ENCODE peak calls at places on chromosomes 4 and X, in four cellular contexts. S is naive thymus-derived CD4-positive, alpha-beta T cell; H is AG04450; D is thyroid gland. Z is an unnamed sample.

GRCh38 chr4:125315571-125316390 is 1.0 kb downstream of the FAT4 start:
- DNase-seq in S (no peak), H (no peak), D (peak; percentile 57), Z (peak; percentile 58)

GRCh38 chrX:121642415-121642814 is 595.0 kb downstream of the GLUD2 start:
- DNase-seq in S (no peak), H (no peak), D (no peak), Z (no peak)

GRCh38 chr4:3321295-3321889 is 28.6 kb downstream of the RGS12 start:
- DNase-seq in S (no peak), H (no peak), D (no peak), Z (peak; percentile 79)

GRCh38 chr4:95204873-95205272 is 343.9 kb downstream of the UNC5C start:
- DNase-seq in S (no peak), H (no peak), D (no peak), Z (no peak)

GRCh38 chr4:147644471-147644870 is 27.3 kb downstream of the TMEM184C start:
- DNase-seq in S (no peak), H (no peak), D (no peak), Z (no peak)

GRCh38 chr4:82797591-82798081 is 960 bp downstream of the SCD5 start:
- DNase-seq in S (no peak), H (no peak), D (peak; percentile 62), Z (peak; percentile 32)

GRCh38 chr4:22237155-22237751 is 278.6 kb downstream of the ADGRA3 start:
- DNase-seq in S (peak; percentile 11), H (no peak), D (peak; percentile 39), Z (no peak)

GRCh38 chrX:81202413-81202794 is 502 bp downstream of the SH3BGRL start:
- DNase-seq in S (peak; percentile 8), H (no peak), D (no peak), Z (no peak)

GRCh38 chr4:149264093-149264733 is 551.4 kb downstream of the IQCM start:
- DNase-seq in S (peak; percentile 5), H (peak; percentile 45), D (peak; percentile 40), Z (no peak)

GRCh38 chr4:37970702-37971101 is 10.5 kb downstream of the PTTG2 start:
- DNase-seq in S (peak; percentile 30), H (no peak), D (peak; percentile 70), Z (no peak)

GRCh38 chr4:138519436-138519835 is 277.3 kb upstream of the SLC7A11 start:
- DNase-seq in S (no peak), H (no peak), D (no peak), Z (no peak)

GRCh38 chr4:77959566-77960338 is 97.1 kb downstream of the MRPL1 start:
- DNase-seq in S (peak; percentile 10), H (peak; percentile 18), D (no peak), Z (no peak)

GRCh38 chr4:113759696-113760093 is 1.8 kb downstream of the CAMK2D start:
- DNase-seq in S (no peak), H (no peak), D (no peak), Z (no peak)

GRCh38 chrX:150903110-150903508 is 4.6 kb upstream of the CD99L2 start:
- DNase-seq in S (no peak), H (no peak), D (no peak), Z (no peak)

GRCh38 chr4:80831383-80832361 is 198.8 kb upstream of the BMP3 start:
- DNase-seq in S (no peak), H (no peak), D (no peak), Z (no peak)

GRCh38 chr4:139962130-139962684 is 191.8 kb downstream of the MAML3 start:
- DNase-seq in S (no peak), H (no peak), D (no peak), Z (no peak)

GRCh38 chr4:141807073-141807472 is 170.7 kb downstream of the IL15 start:
- DNase-seq in S (no peak), H (no peak), D (no peak), Z (no peak)

GRCh38 chr4:6721121-6721520 is 5.1 kb downstream of the BLOC1S4 start:
- DNase-seq in S (no peak), H (no peak), D (no peak), Z (no peak)

GRCh38 chr4:3249681-3250437 is 900 bp downstream of the MSANTD1 start:
- DNase-seq in S (no peak), H (no peak), D (no peak), Z (no peak)

GRCh38 chrX:65588795-65589194 is 54.2 kb upstream of the LAS1L start:
- DNase-seq in S (no peak), H (no peak), D (no peak), Z (no peak)

GRCh38 chr4:88860594-88860993 is 163.0 kb upstream of the NAP1L5 start:
- DNase-seq in S (no peak), H (no peak), D (peak; percentile 6), Z (no peak)

GRCh38 chr4:159209249-159209648 is 106.4 kb downstream of the RAPGEF2 start:
- DNase-seq in S (no peak), H (no peak), D (no peak), Z (no peak)

GRCh38 chr4:2910409-2910808 is 52.8 kb downstream of the NOP14 start:
- DNase-seq in S (no peak), H (no peak), D (no peak), Z (no peak)

GRCh38 chrX:140432328-140433025 is 72.4 kb downstream of the SOX3 start:
- DNase-seq in S (no peak), H (no peak), D (peak; percentile 66), Z (no peak)

GRCh38 chrX:150211988-150212387 is 151.1 kb upstream of the MAMLD1 start:
- DNase-seq in S (no peak), H (no peak), D (no peak), Z (no peak)

GRCh38 chr4:169952236-169953088 is 73.7 kb downstream of the MFAP3L start:
- DNase-seq in S (no peak), H (no peak), D (no peak), Z (no peak)

GRCh38 chrX:139776614-139777013 is 68.6 kb upstream of the MCF2 start:
- DNase-seq in S (no peak), H (no peak), D (no peak), Z (no peak)

GRCh38 chr4:6881908-6882307 is 27.7 kb upstream of the TBC1D14 start:
- DNase-seq in S (no peak), H (no peak), D (no peak), Z (no peak)

GRCh38 chr4:7391637-7392437 is 42.9 kb downstream of the PSAPL1 start:
- DNase-seq in S (no peak), H (no peak), D (no peak), Z (no peak)

GRCh38 chrX:153875391-153876111 is 10.4 kb downstream of the L1CAM start:
- DNase-seq in S (peak; percentile 79), H (no peak), D (peak; percentile 49), Z (peak; percentile 27)

GRCh38 chrX:153576961-153577360 is 22.0 kb downstream of the CCNQ start:
- DNase-seq in S (no peak), H (no peak), D (no peak), Z (no peak)

GRCh38 chrX:15563056-15563455 is 37.7 kb downstream of the ACE2 start:
- DNase-seq in S (no peak), H (no peak), D (no peak), Z (no peak)

GRCh38 chrX:111133389-111133788 is 37.4 kb downstream of the PAK3 start:
- DNase-seq in S (no peak), H (no peak), D (no peak), Z (no peak)

GRCh38 chr4:85084371-85085170 is 118.1 kb upstream of the WDFY3 start:
- DNase-seq in S (peak; percentile 23), H (peak; percentile 42), D (peak; percentile 6), Z (no peak)

GRCh38 chr4:7462509-7462971 is 27.8 kb upstream of the PSAPL1 start:
- DNase-seq in S (no peak), H (no peak), D (peak; percentile 77), Z (peak; percentile 78)

GRCh38 chr4:165991325-165992180 is 118.5 kb downstream of the TLL1 start:
- DNase-seq in S (no peak), H (no peak), D (no peak), Z (no peak)

GRCh38 chr4:15689540-15689939 is 7.9 kb downstream of the FAM200B start:
- DNase-seq in S (no peak), H (no peak), D (no peak), Z (no peak)

GRCh38 chr4:15690020-15690809 is 8.6 kb downstream of the FAM200B start:
- DNase-seq in S (no peak), H (peak; percentile 65), D (no peak), Z (no peak)

GRCh38 chr4:15694431-15694830 is 8.4 kb upstream of the BST1 start:
- DNase-seq in S (no peak), H (no peak), D (no peak), Z (no peak)

GRCh38 chr4:15688056-15688455 is 6.4 kb downstream of the FAM200B start:
- DNase-seq in S (no peak), H (no peak), D (no peak), Z (no peak)

GRCh38 chr4:15691346-15692140 is 9.9 kb downstream of the FAM200B start:
- DNase-seq in S (no peak), H (peak; percentile 33), D (no peak), Z (no peak)
- H3K27ac ChIP-seq in S (no peak overlapping the region), H (no peak overlapping the region), D (no peak overlapping the region), Z (no peak overlapping the region)

DNA sequence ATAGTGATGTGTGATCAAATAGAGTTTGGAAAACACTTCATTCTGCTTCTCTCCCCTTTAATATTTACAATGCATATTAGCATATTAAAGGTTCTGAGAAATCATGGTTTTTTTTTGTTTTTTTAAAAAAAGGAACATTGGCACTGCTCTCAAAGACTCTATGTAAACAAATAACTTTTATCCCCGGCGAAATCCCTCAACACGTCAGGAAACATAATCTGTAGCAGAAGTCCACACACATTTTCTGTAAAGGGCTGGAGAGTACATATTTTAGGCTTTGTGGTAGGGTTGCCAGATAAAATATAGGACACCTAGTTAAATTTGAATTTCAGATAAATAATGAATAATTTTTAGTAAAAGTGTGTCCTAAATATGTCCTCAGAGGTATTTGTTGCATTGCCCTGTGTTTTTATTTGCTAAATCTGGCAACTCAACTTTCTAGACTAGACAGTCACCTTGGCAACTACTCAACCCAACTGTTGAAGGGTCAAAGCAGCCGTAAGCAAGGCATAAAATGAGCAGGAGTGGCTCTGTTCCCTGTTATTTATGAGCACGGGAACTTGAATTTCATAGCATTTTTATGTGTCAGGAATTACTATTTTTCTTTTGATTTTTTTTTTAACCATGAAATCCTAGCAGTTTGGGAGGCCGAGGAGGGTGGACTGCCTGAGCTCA is 8.5 kb downstream of the SPATA4 start:
- DNase-seq in S (no peak), H (no peak), D (no peak), Z (no peak)
- H3K27ac ChIP-seq in S (no peak overlapping the region), H (no peak overlapping the region), D (no peak overlapping the region), Z (no peak overlapping the region)

GRCh38 chr4:1842993-1843448 is 12.9 kb downstream of the LETM1 start:
- DNase-seq in S (no peak), H (peak; percentile 68), D (peak; percentile 31), Z (no peak)
- H3K27ac ChIP-seq in S (no peak overlapping the region), H (peak overlapping the region; percentile 75), D (no peak overlapping the region), Z (no peak overlapping the region)

DNA sequence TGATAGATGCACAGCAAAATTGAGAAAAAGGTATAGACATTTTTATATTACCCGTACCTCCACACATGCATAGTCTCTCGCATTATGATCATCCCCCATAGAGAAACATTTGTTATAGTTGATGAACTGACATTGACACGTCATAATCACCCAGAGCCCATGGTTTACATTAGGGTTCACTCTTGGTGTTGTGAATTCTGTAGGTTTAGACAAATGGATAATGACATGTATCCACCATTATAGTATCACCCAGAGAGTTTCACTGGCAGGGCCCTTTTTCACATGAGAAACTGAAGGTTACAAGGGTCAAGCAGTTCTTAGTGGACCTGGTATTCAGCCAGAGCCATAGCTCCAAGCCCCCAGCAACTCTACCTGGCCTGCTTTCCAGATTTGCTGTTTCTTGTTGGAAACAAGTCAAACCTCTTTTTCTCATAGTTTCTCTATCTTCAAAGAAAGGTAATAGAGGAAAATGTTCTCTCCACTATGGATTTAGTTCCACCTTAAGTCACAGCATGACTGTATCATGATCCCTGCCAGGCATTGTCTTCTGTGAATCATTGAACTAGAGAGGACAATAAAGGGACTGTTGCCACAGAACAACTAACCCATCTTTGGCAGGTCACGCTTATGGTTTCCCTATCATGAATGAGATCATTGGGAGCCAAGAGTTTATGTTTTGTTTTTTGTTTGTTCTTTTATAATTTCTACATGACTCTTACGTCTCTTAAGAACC is 64.0 kb downstream of the HHIP start:
- DNase-seq in S (no peak), H (no peak), D (no peak), Z (no peak)
- H3K27ac ChIP-seq in S (no peak overlapping the region), H (no peak overlapping the region), D (no peak overlapping the region), Z (no peak overlapping the region)